ENCODE peak calls at places on chromosomes 6 and 20, in seven cellular contexts. M is HCT116, N is K562, G is GM12878, Y is endothelial cell of umbilical vein, V is GM23338, A is H1. T is an unnamed sample.

GRCh38 chr20:20366896-20367680 is 816 bp upstream of the INSM1 start:
- DNase-seq in M (no peak), N (no peak), G (no peak), Y (no peak), V (peak), A (no peak), T (no peak)

GRCh38 chr6:88044530-88044929 is 3.1 kb upstream of the SPACA1 start:
- DNase-seq in M (no peak), N (no peak), G (no peak), Y (no peak), V (no peak), A (no peak), T (no peak)

GRCh38 chr6:116557863-116558262 is 4.3 kb downstream of the CALHM4 start:
- DNase-seq in M (peak), N (no peak), G (no peak), Y (peak), V (peak), A (no peak), T (no peak)

GRCh38 chr6:150230877-150231428 is 88.1 kb downstream of the PPP1R14C start:
- DNase-seq in M (no peak), N (no peak), G (no peak), Y (no peak), V (no peak), A (no peak), T (no peak)

GRCh38 chr6:105600342-105601293 is 197.7 kb upstream of the PREP start:
- DNase-seq in M (no peak), N (no peak), G (no peak), Y (no peak), V (peak), A (no peak), T (no peak)

GRCh38 chr20:19583532-19584175 is 174.4 kb upstream of the RIN2 start:
- DNase-seq in M (peak), N (peak), G (no peak), Y (peak), V (peak), A (peak), T (no peak)

GRCh38 chr20:24765316-24766142 is 183.5 kb upstream of the CST7 start:
- DNase-seq in M (no peak), N (no peak), G (no peak), Y (no peak), V (no peak), A (no peak), T (no peak)

GRCh38 chr6:8707956-8708772 is 272.8 kb upstream of the SLC35B3 start:
- DNase-seq in M (peak), N (no peak), G (no peak), Y (no peak), V (peak), A (no peak), T (peak)

GRCh38 chr6:168222261-168222660 is 97.3 kb downstream of the DACT2 start:
- DNase-seq in M (no peak), N (no peak), G (no peak), Y (no peak), V (no peak), A (no peak), T (no peak)

GRCh38 chr6:71287038-71287437 is 1.6 kb upstream of the OGFRL1 start:
- DNase-seq in M (no peak), N (no peak), G (no peak), Y (no peak), V (no peak), A (no peak), T (no peak)

GRCh38 chr6:106453756-106454367 is 93.3 kb downstream of the CRYBG1 start:
- DNase-seq in M (no peak), N (no peak), G (no peak), Y (no peak), V (peak), A (no peak), T (no peak)

GRCh38 chr20:36399147-36399968 is 93.2 kb downstream of the DLGAP4 start:
- DNase-seq in M (peak), N (peak), G (no peak), Y (peak), V (peak), A (peak), T (no peak)

GRCh38 chr6:100657678-100658330 is 193.1 kb upstream of the SIM1 start:
- DNase-seq in M (no peak), N (no peak), G (no peak), Y (peak), V (no peak), A (no peak), T (no peak)

GRCh38 chr20:2800590-2801458 is at the start of gene CPXM1:
- DNase-seq in M (no peak), N (peak), G (no peak), Y (peak), V (peak), A (no peak), T (no peak)

GRCh38 chr20:2801459-2801728 is 967 bp upstream of the CPXM1 start:
- DNase-seq in M (no peak), N (no peak), G (no peak), Y (no peak), V (no peak), A (no peak), T (no peak)

GRCh38 chr20:2798814-2799213 is 1.6 kb downstream of the CPXM1 start:
- DNase-seq in M (no peak), N (no peak), G (no peak), Y (no peak), V (peak), A (no peak), T (no peak)

GRCh38 chr20:2799271-2799670 is 1.2 kb downstream of the CPXM1 start:
- DNase-seq in M (no peak), N (no peak), G (no peak), Y (no peak), V (peak), A (no peak), T (no peak)

DNA sequence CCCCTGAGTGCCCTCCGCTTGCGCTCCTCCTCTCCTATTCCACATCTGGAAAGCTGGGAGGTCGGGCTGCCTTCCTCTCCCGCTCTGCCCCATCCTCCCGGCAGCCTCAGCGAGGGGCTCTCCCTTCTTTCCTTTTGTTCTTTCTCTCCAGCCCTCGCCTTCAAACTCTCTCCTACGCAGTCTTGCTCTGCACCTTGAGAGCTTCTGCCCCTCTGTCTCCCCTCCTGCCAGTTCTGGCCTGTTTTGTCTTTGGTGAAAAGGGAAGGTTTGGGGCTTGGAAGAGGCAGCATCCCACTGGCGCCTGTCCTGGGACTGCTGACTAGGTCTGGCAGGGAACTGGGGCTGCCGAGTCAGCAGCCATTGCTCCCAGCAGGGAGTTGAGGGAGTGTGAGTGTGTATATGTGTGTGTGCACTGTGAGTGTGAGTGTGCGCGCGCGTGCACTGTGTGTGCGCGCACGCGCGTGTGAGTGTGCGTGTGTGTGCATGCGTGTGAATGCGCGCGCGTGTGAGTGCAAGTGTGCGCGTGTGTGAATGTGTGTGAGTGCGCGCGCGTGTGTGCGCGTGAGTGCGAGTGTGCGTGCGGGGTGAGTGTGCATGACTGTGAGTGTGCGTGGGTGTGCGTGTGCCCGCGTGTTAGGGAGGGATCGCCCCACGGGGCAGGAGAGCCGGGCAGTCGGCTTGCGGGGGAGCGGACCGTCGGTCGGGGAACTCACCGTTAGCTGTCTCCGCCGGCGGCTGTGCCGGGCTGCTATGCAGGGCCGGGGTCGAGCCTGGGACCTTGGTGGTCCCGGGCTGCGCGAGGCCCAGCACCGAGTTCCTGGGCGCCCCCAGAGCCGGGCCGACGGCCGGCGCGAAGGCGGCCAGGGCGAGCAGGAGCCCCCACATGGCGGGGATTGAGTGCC is 488 bp downstream of the CPXM1 start:
- DNase-seq in M (no peak), N (no peak), G (no peak), Y (peak), V (peak), A (no peak), T (no peak)
- TF ChIP-seq EZH2 in M (no peak), N (no peak), G (no peak), Y (peak), V (peak), A (no peak), T (no peak)

GRCh38 chr6:159729598-159729997 is 2.3 kb downstream of the WTAP start:
- DNase-seq in M (no peak), N (no peak), G (peak), Y (peak), V (peak), A (no peak), T (no peak)
- TF ChIP-seq POLR2AphosphoS5 in M (no peak), N (no peak), G (peak), Y (no peak), V (no peak), A (no peak), T (no peak)

DNA sequence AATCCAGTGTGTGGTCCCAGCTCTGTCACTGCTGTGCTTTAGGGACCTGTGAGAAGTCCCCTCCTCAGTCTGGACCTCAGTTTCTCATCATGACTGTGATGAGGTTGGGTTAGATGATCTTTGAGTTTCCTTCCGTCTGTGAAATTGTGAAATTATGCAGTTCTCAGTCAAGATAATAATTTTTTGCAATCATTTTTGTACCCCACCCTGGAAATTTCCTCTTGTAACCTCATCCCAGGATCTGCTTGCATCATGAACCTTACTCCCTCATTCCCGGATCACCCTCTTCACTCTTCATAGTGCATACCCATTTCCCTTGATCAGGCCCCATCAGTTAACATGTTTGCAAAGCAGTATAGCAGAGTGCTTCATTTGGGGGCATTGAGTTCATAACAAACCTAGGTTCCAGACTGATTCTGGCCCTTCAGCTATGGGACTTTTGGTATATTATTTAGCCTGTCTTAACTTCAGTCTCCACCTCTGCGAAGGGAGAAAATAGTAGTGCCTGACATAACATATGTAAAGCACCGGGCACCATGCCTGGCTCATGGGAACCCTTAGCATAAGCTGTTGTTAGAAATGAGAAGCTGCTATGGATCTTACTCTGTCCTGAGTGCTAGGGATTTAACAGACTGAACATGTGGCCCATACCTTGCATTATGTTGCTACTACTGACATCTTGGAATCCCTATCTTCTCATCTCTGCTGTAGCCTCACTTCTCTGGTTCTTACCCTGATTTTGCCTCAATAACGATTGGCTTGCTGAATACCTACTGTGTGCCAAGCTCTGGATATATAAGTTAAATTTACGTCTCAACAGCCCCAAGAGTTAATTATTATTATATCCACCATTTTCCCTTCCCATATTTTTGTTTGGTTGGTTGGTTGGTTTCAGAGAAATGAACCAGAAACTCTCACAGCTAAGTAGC is 1.4 kb downstream of the ZNF76 start:
- DNase-seq in M (no peak), N (no peak), G (no peak), Y (no peak), V (no peak), A (no peak), T (no peak)
- H3K4me3 ChIP-seq in M (peak), N (peak), G (peak), Y (peak), V (peak), A (peak), T (peak)

GRCh38 chr20:21516861-21517565 is 3.1 kb upstream of the NKX2-2 start:
- DNase-seq in M (no peak), N (no peak), G (no peak), Y (no peak), V (peak), A (no peak), T (no peak)
- TF ChIP-seq EZH2 in M (no peak), N (no peak), G (no peak), Y (peak), V (peak), A (peak), T (no peak)

GRCh38 chr20:48956052-48956451 is 34.5 kb downstream of the ARFGEF2 start:
- DNase-seq in M (no peak), N (no peak), G (no peak), Y (no peak), V (no peak), A (no peak), T (no peak)
- TF ChIP-seq POLR2AphosphoS5 in M (no peak), N (no peak), G (no peak), Y (no peak), V (no peak), A (no peak), T (no peak)

DNA sequence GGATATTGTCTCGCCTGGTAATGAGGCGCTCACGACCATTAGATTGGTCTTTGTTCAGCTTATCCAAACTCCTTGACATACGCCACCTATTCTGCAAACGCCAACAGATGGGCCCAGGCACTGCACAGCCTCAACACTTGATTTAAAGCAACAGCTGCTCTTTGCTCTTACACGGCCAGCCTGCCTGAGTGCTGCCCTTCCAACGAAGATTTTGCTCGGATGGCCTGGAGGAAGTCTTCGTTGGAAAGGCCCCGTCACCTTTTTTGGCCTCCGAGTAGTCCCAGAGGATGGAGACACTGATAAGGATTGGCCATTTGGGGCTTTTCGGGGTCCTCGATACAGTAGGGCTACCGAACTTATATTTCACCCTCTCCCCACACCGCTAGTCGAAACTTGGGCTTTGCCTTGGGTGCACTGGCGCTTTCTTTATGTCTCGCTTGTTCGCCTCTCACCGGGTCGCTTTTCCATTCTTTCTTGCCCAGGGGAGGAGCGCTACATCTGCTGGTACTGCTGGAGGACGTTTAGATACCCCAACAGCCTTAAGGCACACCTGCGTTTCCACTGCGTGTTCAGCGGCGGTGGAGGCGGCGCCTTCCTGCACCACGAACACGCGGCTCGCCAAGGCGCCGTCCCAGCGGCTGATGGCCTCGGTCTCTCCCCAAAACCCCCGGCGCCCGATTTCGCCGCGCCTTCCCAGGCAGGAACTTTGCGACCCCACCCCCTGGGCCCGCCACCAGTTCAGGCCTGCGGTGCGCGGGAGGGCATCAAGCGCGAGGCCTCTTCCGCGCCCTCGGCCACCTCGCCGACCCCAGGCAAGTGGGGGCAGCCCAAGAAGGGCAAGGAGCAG is 6.1 kb downstream of the PRDM13 start:
- DNase-seq in M (no peak), N (no peak), G (no peak), Y (no peak), V (peak), A (no peak), T (no peak)
- H3K4me3 ChIP-seq in M (no peak), N (no peak), G (peak), Y (no peak), V (peak), A (peak), T (peak)

GRCh38 chr20:665276-665675 is 10.3 kb downstream of the SCRT2 start:
- DNase-seq in M (no peak), N (no peak), G (no peak), Y (no peak), V (peak), A (no peak), T (no peak)

GRCh38 chr20:662289-663192 is 9.5 kb upstream of the SRXN1 start:
- DNase-seq in M (no peak), N (no peak), G (no peak), Y (no peak), V (no peak), A (no peak), T (no peak)

GRCh38 chr20:663315-664090 is 10.5 kb upstream of the SRXN1 start:
- DNase-seq in M (no peak), N (no peak), G (no peak), Y (no peak), V (peak), A (no peak), T (no peak)

GRCh38 chr20:664151-664550 is 11.2 kb upstream of the SRXN1 start:
- DNase-seq in M (no peak), N (no peak), G (no peak), Y (no peak), V (no peak), A (no peak), T (no peak)

GRCh38 chr20:664576-664975 is 11.0 kb downstream of the SCRT2 start:
- DNase-seq in M (no peak), N (no peak), G (no peak), Y (no peak), V (no peak), A (no peak), T (no peak)
- TF ChIP-seq EZH2 in M (no peak), N (no peak), G (no peak), Y (no peak), V (peak), A (no peak), T (no peak)

DNA sequence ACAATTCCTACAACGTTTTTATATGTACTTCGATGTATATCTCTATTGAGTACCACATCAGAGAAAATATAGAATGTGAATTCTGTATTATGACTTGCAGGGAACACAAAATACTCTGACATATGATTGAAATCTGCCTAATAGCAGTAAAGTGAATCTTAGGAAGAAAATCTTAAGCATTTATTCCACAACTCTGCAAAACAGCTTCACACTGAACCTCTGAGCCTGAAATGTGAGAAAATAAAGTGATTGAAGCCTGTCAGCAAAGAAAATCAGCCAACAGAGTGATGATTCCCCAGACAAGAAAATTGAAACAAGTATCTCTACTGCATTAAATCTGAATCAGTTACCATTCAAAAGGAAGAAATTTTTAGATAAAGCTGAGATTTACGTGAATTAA is 499.5 kb upstream of the RNF217 start:
- DNase-seq in M (no peak), N (no peak), G (no peak), Y (no peak), V (no peak), A (no peak), T (no peak)
- TF ChIP-seq POLR2AphosphoS5 in M (no peak), N (no peak), G (no peak), Y (no peak), V (no peak), A (no peak), T (no peak)

T was measured in SK-N-MC.